ENCODE peak calls at places on chromosomes 12 and 14, in eight cellular contexts. G is uterus; S is naive thymus-derived CD4-positive, alpha-beta T cell; A is sigmoid colon; J is transverse colon; W is left ventricle myocardium inferior; F is ovary; D is effector memory CD4-positive, alpha-beta T cell. Z is an unnamed sample. For H3K4me1, the result is how much of the 10 kb centered on the place peaks cover.

GRCh38 chr14:85250369-85250768 is 279.6 kb upstream of the FLRT2 start:
- DNase-seq in G (no peak), S (no peak), A (no peak), J (no peak), W (no peak), F (no peak), D (no peak), Z (no peak)

GRCh38 chr12:89352492-89353187 is at the start of gene DUSP6:
- DNase-seq in G (peak), S (peak), A (peak), J (peak), W (peak), F (peak), D (peak), Z (peak)

GRCh38 chr12:103997277-103997900 is 31.7 kb downstream of the TDG start:
- DNase-seq in G (peak), S (no peak), A (peak), J (peak), W (peak), F (peak), D (no peak), Z (peak)

GRCh38 chr14:77151245-77151644 is 9.7 kb upstream of the ZDHHC22 start:
- DNase-seq in G (no peak), S (no peak), A (peak), J (no peak), W (no peak), F (no peak), D (no peak), Z (peak)

GRCh38 chr14:96167224-96168148 is 37.2 kb upstream of the BDKRB2 start:
- DNase-seq in G (no peak), S (no peak), A (peak), J (peak), W (no peak), F (no peak), D (no peak), Z (no peak)

GRCh38 chr12:27462851-27463250 is 16.3 kb downstream of the SMCO2 start:
- DNase-seq in G (peak), S (no peak), A (peak), J (no peak), W (peak), F (peak), D (no peak), Z (no peak)

GRCh38 chr12:63916561-63917476 is 72.3 kb downstream of the SRGAP1 start:
- DNase-seq in G (no peak), S (no peak), A (no peak), J (no peak), W (no peak), F (no peak), D (no peak), Z (no peak)

GRCh38 chr12:100564090-100564489 is 9.4 kb upstream of the GAS2L3 start:
- DNase-seq in G (no peak), S (no peak), A (no peak), J (no peak), W (no peak), F (no peak), D (no peak), Z (no peak)

GRCh38 chr14:77053046-77053841 is 24.7 kb upstream of the IRF2BPL start:
- DNase-seq in G (peak), S (peak), A (peak), J (peak), W (peak), F (peak), D (peak), Z (peak)

GRCh38 chr12:71636704-71637115 is 26.9 kb downstream of the ZFC3H1 start:
- DNase-seq in G (no peak), S (peak), A (no peak), J (no peak), W (no peak), F (no peak), D (no peak), Z (no peak)

GRCh38 chr12:39619660-39620433 is at the start of gene ABCD2:
- DNase-seq in G (peak), S (peak), A (peak), J (peak), W (peak), F (peak), D (peak), Z (peak)

GRCh38 chr14:77267937-77268699 is 2.9 kb downstream of the NGB start:
- DNase-seq in G (no peak), S (no peak), A (no peak), J (no peak), W (no peak), F (no peak), D (no peak), Z (no peak)

GRCh38 chr12:69151254-69151751 is 88.1 kb upstream of the CPSF6 start:
- DNase-seq in G (no peak), S (no peak), A (no peak), J (peak), W (no peak), F (no peak), D (no peak), Z (peak)

GRCh38 chr14:94390372-94391086 is 2.1 kb upstream of the SERPINA1 start:
- DNase-seq in G (no peak), S (no peak), A (peak), J (peak), W (peak), F (no peak), D (no peak), Z (peak)

GRCh38 chr12:6062427-6063378 is 61.8 kb downstream of the VWF start:
- DNase-seq in G (peak), S (peak), A (peak), J (peak), W (no peak), F (peak), D (no peak), Z (peak)

GRCh38 chr14:75005357-75005756 is 2.6 kb downstream of the EIF2B2 start:
- DNase-seq in G (no peak), S (no peak), A (no peak), J (no peak), W (no peak), F (no peak), D (no peak), Z (no peak)

GRCh38 chr14:29892327-29892726 is 35.3 kb downstream of the PRKD1 start:
- DNase-seq in G (no peak), S (no peak), A (no peak), J (no peak), W (no peak), F (no peak), D (no peak), Z (no peak)

GRCh38 chr12:127230843-127231260 is 1036.1 kb upstream of the TMEM132C start:
- DNase-seq in G (no peak), S (no peak), A (no peak), J (no peak), W (no peak), F (no peak), D (no peak), Z (no peak)

GRCh38 chr12:1933342-1933992 is 15.0 kb upstream of the CACNA2D4 start:
- DNase-seq in G (peak), S (no peak), A (peak), J (no peak), W (no peak), F (peak), D (no peak), Z (no peak)

GRCh38 chr14:32724864-32725550 is 213.7 kb upstream of the NPAS3 start:
- DNase-seq in G (no peak), S (no peak), A (no peak), J (no peak), W (no peak), F (no peak), D (no peak), Z (no peak)

GRCh38 chr12:90622431-90622830 is 332.5 kb downstream of the CCER1 start:
- DNase-seq in G (no peak), S (no peak), A (no peak), J (no peak), W (no peak), F (no peak), D (no peak), Z (no peak)

GRCh38 chr14:60265163-60265562 is 16.1 kb downstream of the PPM1A start:
- DNase-seq in G (no peak), S (no peak), A (no peak), J (no peak), W (no peak), F (no peak), D (no peak), Z (no peak)

GRCh38 chr14:92514844-92515509 is 1.4 kb downstream of the RIN3 start:
- DNase-seq in G (no peak), S (no peak), A (peak), J (no peak), W (no peak), F (peak), D (no peak), Z (peak)

GRCh38 chr14:92846162-92846897 is 52.2 kb downstream of the GOLGA5 start:
- DNase-seq in G (no peak), S (no peak), A (no peak), J (no peak), W (no peak), F (no peak), D (no peak), Z (no peak)

GRCh38 chr14:54135804-54136280 is 179.2 kb upstream of the BMP4 start:
- DNase-seq in G (no peak), S (no peak), A (no peak), J (no peak), W (no peak), F (no peak), D (no peak), Z (no peak)

GRCh38 chr14:54136894-54137665 is 180.5 kb upstream of the BMP4 start:
- DNase-seq in G (no peak), S (no peak), A (no peak), J (no peak), W (no peak), F (no peak), D (no peak), Z (no peak)

GRCh38 chr14:54133896-54134295 is 177.3 kb upstream of the BMP4 start:
- DNase-seq in G (no peak), S (no peak), A (no peak), J (no peak), W (no peak), F (no peak), D (no peak), Z (no peak)

GRCh38 chr14:54138024-54138353 is 181.4 kb upstream of the BMP4 start:
- DNase-seq in G (no peak), S (no peak), A (no peak), J (no peak), W (no peak), F (no peak), D (no peak), Z (no peak)

DNA sequence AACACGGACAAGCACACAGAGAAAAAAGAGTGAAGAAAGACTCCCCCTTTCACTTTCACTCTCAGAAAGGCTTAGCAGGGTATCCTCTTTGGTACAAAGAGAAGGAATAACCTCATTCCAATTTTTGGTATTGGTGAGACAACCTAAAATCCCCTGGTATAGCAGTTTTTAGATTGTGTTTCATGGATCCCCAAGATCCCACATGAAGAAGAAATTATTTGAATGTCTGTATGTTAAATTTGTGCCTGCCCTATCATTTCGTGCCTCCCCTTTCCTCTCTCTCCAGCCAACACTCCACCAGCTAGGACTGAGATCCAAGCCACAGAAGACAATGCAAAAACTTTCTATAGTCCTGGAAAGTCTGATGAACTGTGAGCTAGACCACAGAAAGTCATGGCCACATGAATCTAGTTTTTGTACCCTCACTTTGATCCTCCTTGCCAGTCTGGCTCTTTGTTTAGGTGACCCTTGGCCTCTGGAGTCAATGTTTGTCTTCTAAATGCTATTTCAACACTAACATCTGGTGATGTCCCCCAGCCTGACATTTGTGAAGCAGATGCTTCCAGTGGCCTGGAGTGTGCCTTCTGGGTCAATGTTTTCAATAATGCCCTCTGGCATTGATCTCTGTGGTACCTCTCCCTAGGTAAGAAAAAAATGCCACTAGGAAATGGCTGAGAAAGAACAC is 181.9 kb upstream of the BMP4 start:
- DNase-seq in G (no peak), S (no peak), A (no peak), J (no peak), W (no peak), F (no peak), D (no peak), Z (no peak)
- H3K27ac ChIP-seq in G (no peak), S (no peak), A (no peak), J (no peak), W (no peak), F (no peak), D (no peak), Z (no peak)

GRCh38 chr12:124496584-124496983 is 70.8 kb downstream of the NCOR2 start:
- DNase-seq in G (no peak), S (no peak), A (no peak), J (no peak), W (no peak), F (no peak), D (no peak), Z (no peak)

GRCh38 chr12:124495194-124495983 is 72.0 kb downstream of the NCOR2 start:
- DNase-seq in G (no peak), S (no peak), A (no peak), J (no peak), W (no peak), F (no peak), D (no peak), Z (no peak)

GRCh38 chr12:124492879-124493808 is 74.3 kb downstream of the NCOR2 start:
- DNase-seq in G (no peak), S (no peak), A (no peak), J (no peak), W (no peak), F (no peak), D (no peak), Z (no peak)

GRCh38 chr12:124493809-124494750 is 73.3 kb downstream of the NCOR2 start:
- DNase-seq in G (no peak), S (no peak), A (no peak), J (peak), W (no peak), F (no peak), D (no peak), Z (no peak)

DNA sequence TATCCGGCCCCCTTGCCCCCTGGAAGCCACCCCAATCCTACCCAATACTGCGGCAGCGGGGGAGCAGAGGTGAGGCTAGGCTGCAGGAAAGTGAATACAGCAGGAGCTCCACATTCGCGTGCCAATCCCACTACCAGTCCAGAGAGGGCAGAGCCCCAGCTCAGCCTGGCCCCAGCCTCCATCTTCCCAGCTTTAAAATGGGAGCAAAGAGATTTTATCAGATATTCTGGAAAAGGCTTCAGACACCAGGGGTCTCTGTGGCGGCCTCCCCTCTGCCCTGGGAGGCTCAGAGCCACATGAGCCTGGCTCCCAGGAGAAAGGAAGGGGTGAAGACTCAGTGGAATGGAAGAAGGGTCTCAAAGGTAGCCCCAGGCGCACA is 72.7 kb downstream of the NCOR2 start:
- DNase-seq in G (no peak), S (no peak), A (no peak), J (no peak), W (no peak), F (no peak), D (no peak), Z (no peak)
- H3K4me1 ChIP-seq in G (under half), S (under half), A (half or more), J (under half), W (half or more), F (under half), D (under half), Z (half or more)

DNA sequence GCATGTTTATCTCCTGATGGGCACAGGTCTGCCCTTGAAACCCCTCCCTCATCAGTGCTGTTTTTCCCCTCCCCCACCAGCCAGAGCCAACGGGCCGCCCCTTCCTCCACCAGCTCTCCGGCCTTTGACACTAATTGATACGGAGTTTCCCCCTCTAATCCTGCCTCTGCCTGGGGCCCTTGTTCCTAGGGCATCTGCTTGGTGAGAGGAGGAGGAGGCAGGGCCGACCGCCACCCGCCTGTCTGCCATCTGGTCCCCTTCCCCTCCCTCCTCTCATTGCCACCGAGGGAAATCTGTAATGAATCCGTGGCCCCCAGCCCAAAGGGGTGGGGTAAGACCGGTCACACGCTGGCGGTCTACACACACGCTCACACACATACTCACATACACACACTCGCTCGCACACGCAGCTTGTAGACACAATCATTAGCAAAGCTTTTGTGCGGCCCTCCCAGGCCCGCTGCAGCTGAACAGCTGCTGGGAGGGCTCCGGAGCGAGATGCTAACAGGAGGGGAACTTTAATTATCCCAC is 27.4 kb downstream of the SRRM4 start:
- DNase-seq in G (no peak), S (no peak), A (no peak), J (no peak), W (no peak), F (no peak), D (no peak), Z (no peak)
- H3K4me3 ChIP-seq in G (no peak), S (no peak), A (no peak), J (no peak), W (no peak), F (no peak), D (no peak), Z (no peak)

GRCh38 chr12:55828357-55828756 is 1.0 kb downstream of the DNAJC14 start:
- DNase-seq in G (no peak), S (no peak), A (peak), J (no peak), W (no peak), F (peak), D (no peak), Z (no peak)
- H3K27ac ChIP-seq in G (peak), S (peak), A (peak), J (peak), W (peak), F (peak), D (peak), Z (no peak)

GRCh38 chr12:67459173-67459572 is 189.4 kb upstream of the DYRK2 start:
- DNase-seq in G (no peak), S (no peak), A (no peak), J (no peak), W (no peak), F (no peak), D (no peak), Z (no peak)
- H3K4me1 ChIP-seq in G (under half), S (under half), A (under half), J (under half), W (half or more), F (under half), D (under half), Z (under half)

GRCh38 chr12:57737467-57738141 is 938 bp downstream of the AGAP2 start:
- DNase-seq in G (no peak), S (no peak), A (no peak), J (no peak), W (no peak), F (peak), D (no peak), Z (no peak)
- H3K4me3 ChIP-seq in G (peak), S (no peak), A (peak), J (no peak), W (peak), F (peak), D (no peak), Z (peak)